ENCODE peak calls at places on chromosomes 3 and 15, in six cellular contexts. H is cardiac fibroblast, S is HL-60, Y is ACHN, D is germinal center, O is aorta. F is an unnamed sample.
A peak's percentile ranks its signal among the peaks of the same experiment; 100 is the strongest.

GRCh38 chr3:157089455-157090221 is 70.3 kb downstream of the CCNL1 start:
- DNase-seq in H (no peak), O (no peak), Y (no peak), S (no peak), D (peak; percentile 34), F (peak; percentile 52)

GRCh38 chr15:55799287-55800212 is 56.6 kb upstream of the PRTG start:
- DNase-seq in H (peak; percentile 69), D (peak; percentile 37), O (no peak), S (no peak), Y (peak; percentile 58), F (peak; percentile 54)

GRCh38 chr15:46344906-46345305 is 710.1 kb downstream of the SQOR start:
- DNase-seq in D (no peak), Y (no peak), S (no peak), O (no peak), H (no peak), F (no peak)

GRCh38 chr3:4290272-4290893 is 12.8 kb upstream of the SETMAR start:
- DNase-seq in O (no peak), Y (peak; percentile 30), H (peak; percentile 67), S (peak; percentile 15), D (peak; percentile 32), F (peak; percentile 67)

GRCh38 chr3:134065836-134066538 is 36.3 kb upstream of the SLCO2A1 start:
- DNase-seq in S (no peak), D (no peak), O (peak; percentile 70), H (no peak), Y (no peak), F (no peak)

GRCh38 chr3:141525813-141526212 is 39.0 kb downstream of the RASA2 start:
- DNase-seq in S (no peak), D (no peak), H (no peak), O (no peak), Y (no peak), F (no peak)

GRCh38 chr3:2765002-2765579 is 345.1 kb downstream of the IL5RA start:
- DNase-seq in S (no peak), Y (peak; percentile 17), O (no peak), H (no peak), D (no peak), F (no peak)

GRCh38 chr3:182636646-182637045 is 156.7 kb upstream of the ATP11B start:
- DNase-seq in D (no peak), O (no peak), H (no peak), S (no peak), Y (no peak), F (no peak)

GRCh38 chr15:36802861-36803531 is 223.6 kb downstream of the CDIN1 start:
- DNase-seq in Y (no peak), H (no peak), D (no peak), S (no peak), O (no peak), F (no peak)

GRCh38 chr15:62075595-62076279 is 9.0 kb downstream of the C2CD4A start:
- DNase-seq in D (no peak), H (peak; percentile 55), Y (no peak), S (no peak), O (no peak), F (no peak)

GRCh38 chr15:91953432-91953831 is 99.9 kb downstream of the SLCO3A1 start:
- DNase-seq in Y (no peak), H (no peak), D (no peak), O (no peak), S (no peak), F (no peak)

GRCh38 chr15:48865387-48866079 is 12.4 kb upstream of the EID1 start:
- DNase-seq in H (peak; percentile 72), O (no peak), Y (no peak), S (no peak), D (no peak), F (peak; percentile 40)

GRCh38 chr3:163890661-163891060 is 1187.6 kb downstream of the SI start:
- DNase-seq in H (no peak), S (no peak), D (no peak), Y (no peak), O (no peak), F (no peak)

GRCh38 chr3:40691598-40691905 is 166.8 kb downstream of the ZNF621 start:
- DNase-seq in O (no peak), S (no peak), Y (no peak), H (peak; percentile 24), D (no peak), F (peak; percentile 42)

GRCh38 chr15:85865070-85865684 is 70.5 kb upstream of the KLHL25 start:
- DNase-seq in D (peak; percentile 15), Y (peak; percentile 24), S (no peak), H (peak; percentile 65), O (no peak), F (peak; percentile 58)

GRCh38 chr3:197801801-197802504 is 10.9 kb downstream of the LRCH3 start:
- DNase-seq in O (no peak), S (no peak), Y (peak; percentile 21), H (peak; percentile 47), D (no peak), F (peak; percentile 36)

GRCh38 chr3:46492890-46493547 is 4.8 kb upstream of the RTP3 start:
- DNase-seq in O (no peak), D (no peak), Y (no peak), H (no peak), S (no peak), F (no peak)

GRCh38 chr3:45548724-45549123 is 45.8 kb upstream of the LIMD1 start:
- DNase-seq in Y (no peak), D (no peak), S (no peak), O (no peak), H (no peak), F (no peak)

GRCh38 chr3:138861755-138862333 is 27.1 kb upstream of the PIK3CB start:
- DNase-seq in S (no peak), H (peak; percentile 23), Y (no peak), D (no peak), O (no peak), F (no peak)

GRCh38 chr15:51281368-51281967 is 56.9 kb downstream of the CYP19A1 start:
- DNase-seq in D (peak; percentile 37), Y (peak; percentile 34), H (peak; percentile 80), O (peak; percentile 90), S (peak; percentile 28), F (peak; percentile 73)

GRCh38 chr3:185062221-185062620 is 90.6 kb downstream of the C3orf70 start:
- DNase-seq in D (no peak), S (no peak), O (no peak), H (peak; percentile 12), Y (no peak), F (no peak)

GRCh38 chr15:63504247-63504978 is at the start of gene USP3:
- DNase-seq in O (peak; percentile 97), H (peak; percentile 98), S (peak; percentile 90), Y (peak; percentile 90), D (peak; percentile 89), F (peak; percentile 97)

GRCh38 chr3:178386880-178387279 is 149.4 kb upstream of the KCNMB2 start:
- DNase-seq in Y (no peak), H (no peak), S (no peak), D (no peak), O (no peak), F (no peak)

GRCh38 chr3:14125193-14126016 is 553 bp downstream of the TMEM43 start:
- DNase-seq in O (peak; percentile 91), H (peak; percentile 96), Y (peak; percentile 91), S (peak; percentile 58), D (no peak), F (peak; percentile 74)

GRCh38 chr3:55486101-55486856 is 827 bp downstream of the WNT5A start:
- DNase-seq in H (peak; percentile 64), D (peak; percentile 36), Y (peak; percentile 17), O (peak; percentile 81), S (no peak), F (peak; percentile 29)

F was measured in lung microvascular endothelial cell.